ENCODE peak calls at places on chromosomes 5 and 9, in six cellular contexts. H is fibroblast of pulmonary artery, V is cardiac fibroblast, W is heart left ventricle, J is fibroblast of mammary gland, M is heart right ventricle. P is an unnamed sample.
A peak's percentile ranks its signal among the peaks of the same experiment; 100 is the strongest.

GRCh38 chr9:27429436-27429835 is 94.7 kb upstream of the IFNK start:
- DNase-seq in H (no peak), V (no peak), W (no peak), J (no peak), M (no peak), P (no peak)

GRCh38 chr5:573976-574375 is 38.2 kb upstream of the CEP72 start:
- DNase-seq in H (no peak), V (no peak), W (no peak), J (no peak), M (no peak), P (no peak)

GRCh38 chr5:157046041-157046440 is 12.9 kb downstream of the HAVCR1 start:
- DNase-seq in H (no peak), V (no peak), W (peak; percentile 74), J (peak; percentile 35), M (peak; percentile 14), P (no peak)

GRCh38 chr5:138604176-138604785 is 29.1 kb upstream of the HSPA9 start:
- DNase-seq in H (no peak), V (no peak), W (no peak), J (no peak), M (no peak), P (no peak)

GRCh38 chr9:3285365-3286161 is 240.2 kb downstream of the RFX3 start:
- DNase-seq in H (peak; percentile 47), V (peak; percentile 34), W (no peak), J (no peak), M (no peak), P (peak; percentile 4)

GRCh38 chr5:135232958-135233357 is 166.1 kb downstream of the MACROH2A1 start:
- DNase-seq in H (no peak), V (no peak), W (peak; percentile 55), J (no peak), M (peak; percentile 25), P (no peak)

GRCh38 chr9:15746905-15747304 is 194.1 kb downstream of the CCDC171 start:
- DNase-seq in H (no peak), V (no peak), W (no peak), J (no peak), M (no peak), P (no peak)

GRCh38 chr5:35195472-35195852 is 34.8 kb downstream of the PRLR start:
- DNase-seq in H (no peak), V (no peak), W (no peak), J (no peak), M (no peak), P (no peak)

GRCh38 chr9:129290606-129291005 is 112.5 kb upstream of the IER5L start:
- DNase-seq in H (no peak), V (no peak), W (no peak), J (no peak), M (no peak), P (no peak)

GRCh38 chr5:173644700-173645436 is 28.4 kb upstream of the BOD1 start:
- DNase-seq in H (peak; percentile 6), V (peak; percentile 5), W (no peak), J (no peak), M (no peak), P (no peak)

GRCh38 chr5:158120760-158121159 is 261.8 kb upstream of the CLINT1 start:
- DNase-seq in H (no peak), V (no peak), W (no peak), J (peak; percentile 69), M (no peak), P (no peak)

GRCh38 chr5:56615750-56616149 is 199.6 kb upstream of the MAP3K1 start:
- DNase-seq in H (no peak), V (no peak), W (peak; percentile 54), J (no peak), M (no peak), P (no peak)

GRCh38 chr9:16732546-16732945 is 137.9 kb downstream of the BNC2 start:
- DNase-seq in H (no peak), V (no peak), W (no peak), J (no peak), M (no peak), P (no peak)

GRCh38 chr5:6573651-6574101 is 59.2 kb downstream of the NSUN2 start:
- DNase-seq in H (no peak), V (no peak), W (no peak), J (no peak), M (no peak), P (no peak)

GRCh38 chr9:4850611-4851010 is 57.9 kb downstream of the RCL1 start:
- DNase-seq in H (peak; percentile 67), V (no peak), W (no peak), J (no peak), M (no peak), P (no peak)

GRCh38 chr5:155342956-155343355 is 329.4 kb downstream of the KIF4B start:
- DNase-seq in H (no peak), V (no peak), W (no peak), J (no peak), M (no peak), P (no peak)
- H3K4me3 ChIP-seq in H (no peak overlapping the region), V (no peak overlapping the region), W (no peak overlapping the region), J (no peak overlapping the region), M (no peak overlapping the region), P (no peak overlapping the region)

DNA sequence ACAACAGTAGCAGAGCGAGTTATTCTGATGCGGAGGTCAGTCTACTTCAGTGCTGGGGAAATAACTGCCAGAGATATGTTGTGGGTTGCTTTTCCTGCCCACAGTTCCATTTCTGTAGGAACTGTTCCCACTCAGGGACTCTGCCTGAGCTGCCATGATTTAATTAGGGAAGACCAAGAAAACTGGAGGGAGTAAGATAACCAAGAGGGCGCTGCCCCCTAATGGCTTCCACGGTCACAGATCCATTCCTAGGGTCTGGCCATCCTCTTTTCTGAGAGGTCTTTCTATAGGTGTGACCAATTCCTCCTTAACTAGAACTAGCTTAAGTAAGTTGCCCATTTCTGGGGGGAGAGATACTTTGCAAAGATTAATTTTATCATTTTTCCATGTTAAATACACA is 125.9 kb downstream of the APBA1 start:
- DNase-seq in H (peak; percentile 34), V (peak; percentile 48), W (no peak), J (peak; percentile 33), M (no peak), P (no peak)
- TF ChIP-seq CTCF in H (peak; percentile 37), V (peak; percentile 47), W (peak; percentile 17), J (peak; percentile 52), M (peak; percentile 8), P (peak; percentile 70)

GRCh38 chr9:122944960-122945888 is 4.4 kb downstream of the RABGAP1 start:
- DNase-seq in H (no peak), V (no peak), W (no peak), J (no peak), M (no peak), P (no peak)
- H3K4me3 ChIP-seq in H (no peak overlapping the region), V (no peak overlapping the region), W (no peak overlapping the region), J (no peak overlapping the region), M (no peak overlapping the region), P (no peak overlapping the region)

GRCh38 chr9:93536874-93537273 is 39.5 kb upstream of the PHF2 start:
- DNase-seq in H (no peak), V (no peak), W (no peak), J (no peak), M (no peak), P (no peak)
- TF ChIP-seq CTCF in H (no peak), V (no peak), W (no peak), J (no peak), M (no peak), P (no peak)

GRCh38 chr5:179166171-179166885 is 106.2 kb downstream of the ZNF354C start:
- DNase-seq in H (no peak), V (no peak), W (no peak), J (no peak), M (no peak), P (no peak)
- H3K4me3 ChIP-seq in H (no peak overlapping the region), V (no peak overlapping the region), W (no peak overlapping the region), J (no peak overlapping the region), M (peak overlapping the region; percentile 55), P (no peak overlapping the region)

P was measured in astrocyte of the cerebellum.